ENCODE peak calls at places on chromosome 16, in ten cellular contexts. H is GM04504, N is RWPE1, Q is nucleus accumbens, K is right cardiac atrium, L is NCI-H1105, J is heart right ventricle, D is amniotic epithelial cell, B is C1 segment of cervical spinal cord, O is neuronal stem cell. Z is an unnamed sample.

GRCh38 chr16:30912794-30913412 is 10.5 kb upstream of the FBXL19 start:
- DNase-seq in O (no peak), L (no peak), H (no peak), K (no peak), Q (no peak), N (no peak), D (no peak), J (no peak), B (no peak), Z (no peak)

GRCh38 chr16:82638095-82638798 is 11.5 kb downstream of the CDH13 start:
- DNase-seq in Q (no peak), O (no peak), B (no peak), D (no peak), K (no peak), L (no peak), N (peak), J (no peak), H (no peak), Z (no peak)

GRCh38 chr16:4465977-4466779 is 8.2 kb downstream of the NMRAL1 start:
- DNase-seq in J (peak), Q (no peak), O (no peak), K (peak), B (no peak), D (peak), H (no peak), N (no peak), L (no peak), Z (no peak)

GRCh38 chr16:26139884-26140283 is 448.1 kb downstream of the HS3ST4 start:
- DNase-seq in D (no peak), K (no peak), N (no peak), L (no peak), Q (no peak), O (no peak), J (no peak), H (no peak), B (no peak), Z (no peak)

GRCh38 chr16:9102379-9102778 is 10.9 kb downstream of the HAPSTR1 start:
- DNase-seq in N (peak), K (no peak), J (no peak), Q (no peak), O (no peak), H (peak), L (no peak), B (no peak), D (peak), Z (no peak)

GRCh38 chr16:13856811-13857511 is 63.0 kb upstream of the ERCC4 start:
- DNase-seq in O (no peak), L (no peak), Q (no peak), H (no peak), N (no peak), B (no peak), D (no peak), J (no peak), K (no peak), Z (no peak)

GRCh38 chr16:3518292-3518982 is 17.6 kb downstream of the CLUAP1 start:
- DNase-seq in J (no peak), K (no peak), D (no peak), Q (no peak), O (no peak), L (no peak), N (no peak), B (no peak), H (no peak), Z (no peak)

GRCh38 chr16:24978370-24978914 is 36.7 kb downstream of the ARHGAP17 start:
- DNase-seq in Q (no peak), H (no peak), K (no peak), O (no peak), N (no peak), D (no peak), J (no peak), L (no peak), B (no peak), Z (no peak)

GRCh38 chr16:55248058-55248457 is 75.9 kb upstream of the IRX6 start:
- DNase-seq in H (no peak), N (no peak), J (no peak), B (no peak), L (no peak), D (no peak), K (no peak), O (no peak), Q (no peak), Z (no peak)

GRCh38 chr16:12899529-12900168 is 1.7 kb upstream of the SHISA9 start:
- DNase-seq in H (no peak), L (no peak), Q (no peak), B (no peak), J (no peak), N (peak), D (no peak), K (no peak), O (no peak), Z (no peak)

GRCh38 chr16:4700997-4701743 is 7.8 kb downstream of the NUDT16L1 start:
- DNase-seq in B (no peak), L (no peak), O (no peak), J (peak), H (no peak), K (no peak), Q (no peak), N (no peak), D (no peak), Z (no peak)

GRCh38 chr16:11175850-11176341 is 80.1 kb downstream of the SOCS1 start:
- DNase-seq in B (no peak), H (no peak), L (no peak), Q (no peak), K (no peak), O (no peak), J (no peak), D (no peak), N (no peak), Z (no peak)

Z was measured in Panc1.